ENCODE peak calls at places on chromosomes 7 and 10, in six cellular contexts. J, W, C, B, M and K are unnamed samples.

GRCh38 chr7:23299770-23300300 is 696 bp downstream of the MALSU1 start:
- DNase-seq in C (peak; percentile 47), W (no peak), B (no peak), M (no peak), J (no peak), K (no peak)

GRCh38 chr7:66257481-66257880 is 52.3 kb downstream of the TPST1 start:
- DNase-seq in C (no peak), M (no peak), B (no peak), W (no peak), J (peak; percentile 79), K (no peak)

GRCh38 chr10:96701265-96701664 is 19.0 kb downstream of the PIK3AP1 start:
- DNase-seq in W (no peak), J (no peak), C (no peak), M (no peak), B (no peak), K (no peak)

GRCh38 chr10:127012071-127012768 is 107.0 kb downstream of the DOCK1 start:
- DNase-seq in W (no peak), B (no peak), M (no peak), C (no peak), J (no peak), K (no peak)

GRCh38 chr7:101862280-101863220 is 45.1 kb downstream of the CUX1 start:
- DNase-seq in C (peak; percentile 54), W (no peak), J (no peak), M (no peak), B (no peak), K (no peak)

GRCh38 chr10:71008150-71008549 is 119.8 kb upstream of the PCBD1 start:
- DNase-seq in C (no peak), W (no peak), B (no peak), M (no peak), J (no peak), K (no peak)

GRCh38 chr7:26213821-26214515 is 12.4 kb downstream of the CBX3 start:
- DNase-seq in W (no peak), B (no peak), J (no peak), C (no peak), M (no peak), K (no peak)

GRCh38 chr10:22658745-22659410 is 55.5 kb downstream of the PIP4K2A start:
- DNase-seq in M (no peak), B (no peak), W (no peak), J (no peak), C (no peak), K (no peak)

GRCh38 chr10:78336402-78336791 is 302.7 kb downstream of the RPS24 start:
- DNase-seq in M (no peak), C (peak; percentile 87), B (no peak), J (no peak), W (no peak), K (peak; percentile 13)

GRCh38 chr7:143395187-143396149 is 13.2 kb downstream of the EPHA1 start:
- DNase-seq in C (no peak), J (no peak), W (peak; percentile 46), B (no peak), M (no peak), K (peak; percentile 62)

GRCh38 chr10:43407148-43407575 is 1.8 kb downstream of the HNRNPF start:
- DNase-seq in B (peak; percentile 22), W (peak; percentile 68), C (peak; percentile 66), J (no peak), M (peak; percentile 37), K (peak; percentile 81)

GRCh38 chr7:143279186-143280098 is 5.3 kb upstream of the TMEM139 start:
- DNase-seq in B (peak; percentile 27), J (peak; percentile 56), C (peak; percentile 81), W (no peak), M (no peak), K (no peak)

GRCh38 chr10:49739426-49739825 is 22.7 kb downstream of the OGDHL start:
- DNase-seq in C (no peak), M (no peak), W (no peak), J (no peak), B (no peak), K (peak; percentile 18)

GRCh38 chr10:90977855-90978486 is 57.1 kb upstream of the ANKRD1 start:
- DNase-seq in W (no peak), J (no peak), C (no peak), B (no peak), M (no peak), K (no peak)

GRCh38 chr10:116787893-116788665 is 45.7 kb upstream of the HSPA12A start:
- DNase-seq in J (peak; percentile 22), B (peak; percentile 93), M (peak; percentile 83), C (peak; percentile 61), W (peak; percentile 69), K (peak; percentile 91)

GRCh38 chr7:148395990-148396716 is 194.4 kb upstream of the C7orf33 start:
- DNase-seq in J (no peak), W (no peak), M (no peak), C (no peak), B (no peak), K (no peak)

GRCh38 chr10:5945203-5945534 is 32.2 kb downstream of the IL15RA start:
- DNase-seq in J (no peak), M (no peak), C (no peak), W (no peak), B (no peak), K (peak; percentile 61)

GRCh38 chr7:77461842-77462241 is 45.7 kb upstream of the GSAP start:
- DNase-seq in M (no peak), C (no peak), J (no peak), B (no peak), W (no peak), K (no peak)

GRCh38 chr7:129807863-129808262 is 144.9 kb downstream of the UBE2H start:
- DNase-seq in C (no peak), W (no peak), B (no peak), J (no peak), M (no peak), K (peak; percentile 72)

GRCh38 chr7:116227678-116228239 is 17.4 kb downstream of the TES start:
- DNase-seq in C (peak; percentile 28), M (no peak), W (no peak), J (peak; percentile 92), B (no peak), K (no peak)

GRCh38 chr7:25758559-25758958 is 393.4 kb upstream of the NFE2L3 start:
- DNase-seq in C (no peak), J (peak; percentile 79), M (no peak), W (no peak), B (no peak), K (no peak)

GRCh38 chr10:112650588-112651030 is 203.6 kb downstream of the VTI1A start:
- DNase-seq in W (no peak), B (no peak), M (no peak), J (peak; percentile 63), C (peak; percentile 59), K (no peak)

GRCh38 chr7:143382791-143383641 is 1.9 kb downstream of the ZYX start:
- DNase-seq in C (no peak), W (no peak), M (peak; percentile 51), B (no peak), J (no peak), K (peak; percentile 51)

GRCh38 chr10:71923138-71923692 is 41.0 kb upstream of the CHST3 start:
- DNase-seq in B (no peak), W (no peak), C (no peak), M (no peak), J (no peak), K (no peak)

GRCh38 chr7:23529262-23529859 is 2.4 kb downstream of the TRA2A start:
- DNase-seq in C (no peak), J (no peak), B (no peak), W (no peak), M (no peak), K (no peak)

DNA sequence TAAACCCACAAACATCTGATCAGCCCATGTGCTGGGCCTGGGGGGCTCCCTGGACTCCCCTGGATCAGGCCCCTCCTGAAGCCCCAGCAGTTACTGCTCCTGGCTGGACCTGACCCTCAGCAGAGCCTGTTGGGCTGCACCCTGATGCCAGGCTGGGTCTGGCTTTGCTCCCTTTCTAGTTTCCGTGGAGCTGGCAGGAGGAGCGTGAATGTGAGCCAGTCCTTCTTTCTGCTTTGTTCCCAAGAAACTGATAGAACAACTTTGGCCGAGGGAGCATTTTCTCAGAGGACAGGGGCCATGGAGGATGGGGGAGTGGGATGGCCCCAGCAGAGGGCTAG is 128.2 kb downstream of the NEURL1 start:
- DNase-seq in B (no peak), J (no peak), W (no peak), M (no peak), C (no peak), K (no peak)
- H3K4me3 ChIP-seq in B (no peak overlapping the region), J (no peak overlapping the region), W (no peak overlapping the region), M (no peak overlapping the region), C (no peak overlapping the region), K (no peak overlapping the region)

GRCh38 chr10:63209703-63210102 is 76.6 kb downstream of the NRBF2 start:
- DNase-seq in J (peak; percentile 34), B (no peak), W (no peak), M (no peak), C (no peak), K (no peak)

GRCh38 chr10:63206997-63207952 is 74.1 kb downstream of the NRBF2 start:
- DNase-seq in C (peak; percentile 47), W (peak; percentile 46), B (peak; percentile 17), M (no peak), J (no peak), K (no peak)

GRCh38 chr10:63204667-63205391 is 71.7 kb downstream of the NRBF2 start:
- DNase-seq in W (no peak), J (no peak), C (peak; percentile 61), M (no peak), B (no peak), K (no peak)

GRCh38 chr10:63208981-63209380 is 75.9 kb downstream of the NRBF2 start:
- DNase-seq in M (no peak), J (no peak), W (no peak), C (peak; percentile 45), B (no peak), K (no peak)

DNA sequence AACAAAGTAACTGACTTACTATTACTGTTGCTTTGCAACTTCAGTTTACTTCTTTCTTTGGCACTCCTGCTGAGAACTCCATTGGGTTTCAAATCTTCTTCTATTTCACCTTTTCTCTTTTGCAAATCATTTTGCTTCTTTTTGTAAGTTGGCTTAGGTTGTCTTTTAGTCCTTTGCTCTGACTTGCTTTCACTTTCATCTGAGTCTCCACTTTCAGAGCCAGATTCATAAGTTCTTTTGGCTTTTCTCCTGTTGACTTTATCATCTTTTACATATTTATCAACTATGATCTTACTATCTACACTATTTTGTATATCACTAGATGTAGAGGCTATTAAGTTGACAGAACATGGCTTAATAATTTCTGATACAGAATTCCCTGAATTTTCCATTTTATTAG is 73.4 kb downstream of the NRBF2 start:
- DNase-seq in B (no peak), M (no peak), C (no peak), J (no peak), W (no peak), K (no peak)
- H3K36me3 ChIP-seq in B (no peaks in the 10 kb centered on the region), M (peaks cover 4% of the 10 kb centered on the region), C (peaks cover 58% of the 10 kb centered on the region), J (peaks cover 3% of the 10 kb centered on the region), W (no peaks in the 10 kb centered on the region), K (peaks cover 26% of the 10 kb centered on the region)

GRCh38 chr10:24214762-24215161 is 5.8 kb downstream of the KIAA1217 start:
- DNase-seq in J (no peak), W (peak; percentile 43), B (no peak), C (no peak), M (no peak), K (no peak)
- H3K4me3 ChIP-seq in J (no peak overlapping the region), W (no peak overlapping the region), B (no peak overlapping the region), C (no peak overlapping the region), M (no peak overlapping the region), K (no peak overlapping the region)

DNA sequence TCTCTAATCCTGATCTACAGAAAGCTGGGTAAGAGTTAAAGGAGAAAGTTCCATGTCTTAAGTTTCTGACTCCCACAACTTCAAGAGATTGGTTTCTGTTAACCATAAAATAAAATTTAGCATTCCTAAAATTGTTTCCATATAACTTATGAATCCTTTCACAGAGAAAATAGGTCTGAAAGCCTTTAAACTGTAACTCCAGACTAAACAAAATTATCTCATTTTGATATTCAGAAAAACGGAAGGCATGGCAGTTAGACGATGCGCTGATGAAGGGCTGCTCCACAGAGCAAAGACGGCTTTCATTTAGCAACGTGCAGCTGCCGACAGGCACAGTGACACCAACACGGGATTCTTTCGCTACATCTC is 133.3 kb downstream of the SLC25A13 start:
- DNase-seq in M (no peak), W (no peak), C (no peak), J (no peak), B (no peak), K (no peak)
- H3K36me3 ChIP-seq in M (no peaks in the 10 kb centered on the region), W (no peaks in the 10 kb centered on the region), C (peaks cover 62% of the 10 kb centered on the region), J (peaks cover 3% of the 10 kb centered on the region), B (no peaks in the 10 kb centered on the region), K (peaks cover 1% of the 10 kb centered on the region)